ENCODE peak calls at places on chromosomes 13 and 19, in four cellular contexts. A, W, G and E are unnamed samples.

GRCh38 chr19:38734426-38735256 is 9.6 kb downstream of the CAPN12 start:
- DNase-seq in W (peak; percentile 25), A (no peak), G (no peak), E (no peak)

GRCh38 chr19:38695319-38695683 is 47.9 kb downstream of the ACTN4 start:
- DNase-seq in W (no peak), G (no peak), A (no peak), E (no peak)

GRCh38 chr13:112690242-112690943 is 555 bp downstream of the ATP11A start:
- DNase-seq in W (no peak), A (peak; percentile 84), G (no peak), E (no peak)

GRCh38 chr13:100022798-100023197 is 41.2 kb downstream of the ZIC2 start:
- DNase-seq in A (no peak), W (no peak), G (no peak), E (no peak)

GRCh38 chr13:109182777-109183465 is 553.5 kb downstream of the MYO16 start:
- DNase-seq in G (no peak), W (no peak), A (no peak), E (no peak)

GRCh38 chr13:70987043-70987442 is 878.8 kb upstream of the KLHL1 start:
- DNase-seq in W (no peak), G (no peak), A (no peak), E (no peak)

GRCh38 chr19:834216-834615 is 6.6 kb downstream of the AZU1 start:
- DNase-seq in W (no peak), G (no peak), A (no peak), E (no peak)

GRCh38 chr13:90889906-90890305 is 457.6 kb upstream of the MIR17HG start:
- DNase-seq in W (no peak), G (no peak), A (no peak), E (no peak)

GRCh38 chr13:97743946-97744345 is 209.5 kb upstream of the IPO5 start:
- DNase-seq in A (no peak), G (no peak), W (no peak), E (no peak)

GRCh38 chr13:32846556-32846955 is 169.7 kb upstream of the KL start:
- DNase-seq in G (no peak), W (no peak), A (no peak), E (no peak)

GRCh38 chr19:49359851-49360845 is 2.1 kb downstream of the TEAD2 start:
- DNase-seq in W (no peak), A (no peak), G (no peak), E (no peak)

DNA sequence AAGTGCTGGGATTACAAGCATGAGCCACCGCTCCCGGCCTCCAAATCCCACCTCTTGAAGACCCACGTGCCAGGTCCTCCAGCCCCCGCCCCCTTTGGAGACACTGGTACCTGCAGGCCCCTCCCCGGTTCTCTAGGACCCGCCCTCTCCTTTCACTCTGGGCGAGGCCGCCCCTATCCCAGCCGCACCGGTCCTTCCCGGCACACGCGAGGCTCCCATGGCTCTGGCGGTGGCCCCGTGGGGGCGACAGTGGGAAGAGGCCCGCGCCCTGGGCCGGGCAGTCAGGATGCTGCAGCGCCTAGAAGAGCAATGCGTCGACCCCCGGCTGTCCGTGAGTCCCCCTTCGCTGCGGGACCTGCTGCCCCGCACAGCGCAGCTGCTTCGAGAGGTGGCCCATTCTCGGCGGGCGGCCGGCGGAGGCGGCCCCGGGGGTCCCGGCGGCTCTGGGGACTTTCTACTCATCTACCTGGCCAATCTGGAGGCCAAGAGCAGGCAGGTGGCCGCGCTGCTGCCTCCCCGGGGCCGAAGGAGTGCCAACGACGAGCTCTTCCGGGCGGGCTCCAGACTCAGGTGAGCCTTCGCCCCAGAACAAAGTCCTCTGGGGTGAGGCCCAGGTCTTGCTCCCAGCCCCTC is at the start of gene CBLC:
- DNase-seq in G (peak; percentile 68), W (no peak), A (peak; percentile 49), E (peak; percentile 87)
- TF ChIP-seq MXI1 in G (peak; percentile 25), W (no peak), A (no peak), E (no peak)

GRCh38 chr13:39353988-39354387 is 249.0 kb downstream of the LHFPL6 start:
- DNase-seq in G (no peak), W (no peak), A (no peak), E (no peak)
- TF ChIP-seq YY1 in G (no peak), W (no peak), A (no peak), E (no peak)

DNA sequence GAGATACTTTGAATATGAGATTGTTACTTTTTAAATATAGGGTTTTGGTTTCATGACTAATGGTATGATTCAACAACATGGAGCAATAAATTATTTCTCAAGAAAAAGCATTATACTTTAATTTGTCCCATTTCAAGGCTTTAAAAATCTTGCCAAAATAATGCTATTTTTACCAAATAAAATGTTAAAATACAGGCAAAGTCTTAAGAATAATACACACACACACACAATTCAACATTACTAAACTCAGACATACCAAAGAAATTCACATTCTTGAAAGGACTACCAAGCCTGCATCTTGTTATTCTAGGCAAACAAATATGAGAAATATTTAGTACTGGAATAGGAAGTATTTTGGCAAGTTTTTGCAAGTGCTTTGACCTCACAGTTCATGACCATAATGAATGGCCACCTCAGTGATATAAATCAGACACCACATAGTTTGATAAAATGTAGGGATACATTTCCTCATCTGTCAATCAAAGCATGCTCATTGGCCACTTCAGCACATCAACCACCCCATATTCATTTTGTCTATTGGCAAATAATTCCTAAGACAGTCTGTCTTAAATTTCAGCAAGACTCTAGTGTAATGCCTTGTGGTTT is 107.2 kb downstream of the NALCN start:
- DNase-seq in A (no peak), G (no peak), W (no peak), E (no peak)
- TF ChIP-seq MXI1 in A (no peak), G (no peak), W (no peak), E (no peak)

GRCh38 chr13:61138857-61139256 is 276.8 kb downstream of the PCDH20 start:
- DNase-seq in A (no peak), W (no peak), G (no peak), E (no peak)
- TF ChIP-seq YY1 in A (no peak), W (no peak), G (no peak), E (no peak)

GRCh38 chr19:16207490-16208025 is 9.8 kb downstream of the AP1M1 start:
- DNase-seq in W (no peak), A (no peak), G (no peak), E (no peak)

GRCh38 chr19:16208064-16208759 is 10.5 kb downstream of the AP1M1 start:
- DNase-seq in A (no peak), W (no peak), G (no peak), E (no peak)

GRCh38 chr19:16209266-16209665 is 11.6 kb downstream of the AP1M1 start:
- DNase-seq in G (no peak), W (no peak), A (no peak), E (no peak)

GRCh38 chr19:16208847-16209246 is 11.1 kb downstream of the AP1M1 start:
- DNase-seq in W (no peak), A (peak; percentile 7), G (no peak), E (no peak)

DNA sequence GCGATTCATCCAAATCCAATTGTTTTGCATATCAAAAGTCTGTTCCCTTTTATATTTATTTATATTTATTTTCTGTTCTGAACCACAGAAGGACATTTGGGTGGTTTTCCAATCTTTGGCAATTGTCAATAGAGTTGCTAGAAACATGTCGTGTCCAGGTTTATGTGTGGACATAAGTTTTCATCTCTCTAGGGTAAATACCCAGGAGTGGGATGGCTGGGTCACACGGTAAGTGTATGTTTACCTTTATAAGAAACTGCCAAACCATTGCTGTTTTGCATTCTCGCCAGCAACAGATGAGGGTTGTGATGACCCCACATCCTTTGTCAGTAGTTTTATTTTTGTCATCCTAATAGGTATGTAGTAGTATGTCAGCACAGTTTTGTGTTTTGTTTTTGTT is 12.5 kb downstream of the AP1M1 start:
- DNase-seq in A (no peak), W (no peak), G (no peak), E (no peak)
- TF ChIP-seq MXI1 in A (no peak), W (no peak), G (no peak), E (no peak)

GRCh38 chr19:5394907-5395505 is 54.4 kb upstream of the PTPRS start:
- DNase-seq in G (no peak), A (no peak), W (no peak), E (no peak)
- TF ChIP-seq YY1 in G (no peak), A (no peak), W (no peak), E (no peak)

DNA sequence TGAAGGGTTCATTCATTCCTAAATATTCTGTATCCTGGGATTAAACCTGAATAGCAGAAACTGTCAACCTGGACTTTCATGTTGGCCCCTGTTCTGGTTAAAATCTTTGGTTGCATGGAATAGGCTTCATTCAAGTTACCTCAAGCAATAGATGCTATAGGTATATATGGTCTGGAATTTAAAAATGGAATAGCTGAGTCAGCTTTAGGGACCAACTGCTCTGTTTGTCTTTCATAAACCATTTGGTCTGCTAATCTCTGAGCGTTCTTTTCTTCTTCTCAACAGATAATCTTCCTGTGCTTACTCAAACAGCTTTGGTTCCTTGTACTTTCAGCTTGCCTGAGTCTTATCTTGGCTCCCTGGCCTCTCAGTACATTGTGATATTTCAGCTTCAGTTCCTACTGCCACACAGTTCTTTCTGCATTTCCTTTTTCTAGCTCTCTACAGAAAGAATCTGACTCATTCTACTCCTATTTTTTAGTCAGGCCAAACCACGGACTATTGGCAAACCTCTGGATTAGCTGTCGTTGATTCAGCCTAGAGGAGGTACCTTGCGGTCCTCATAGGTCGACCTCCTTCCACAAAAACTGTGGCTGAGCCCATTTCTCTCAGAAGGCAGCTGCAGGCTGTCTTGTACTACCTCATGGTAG is 35.9 kb upstream of the MAB21L1 start:
- DNase-seq in G (no peak), A (no peak), W (no peak), E (no peak)
- TF ChIP-seq MXI1 in G (no peak), A (no peak), W (no peak), E (no peak)

GRCh38 chr13:107271226-107271625 is 703.3 kb upstream of the ARGLU1 start:
- DNase-seq in W (no peak), G (no peak), A (peak; percentile 36), E (no peak)
- TF ChIP-seq YY1 in W (no peak), G (no peak), A (no peak), E (no peak)

GRCh38 chr13:44425041-44425814 is 51.6 kb downstream of the SERP2 start:
- DNase-seq in A (peak; percentile 46), W (no peak), G (no peak), E (no peak)
- TF ChIP-seq MXI1 in A (no peak), W (no peak), G (no peak), E (no peak)